ENCODE peak calls at places on chromosome 21, in nine cellular contexts. Q is left colon; H is activated CD8-positive, alpha-beta memory T cell treated with anti-CD3 and anti-CD28 coated beads for 48 hours; J is stimulated activated CD4-positive, alpha-beta T cell treated with anti-CD3 and anti-CD28 coated beads, Interleukin-1b, Interleukin-23, amount 100 ng/mL, for 24 hours; S is Kasumi-1; M is GM19239; I is tibial artery; Y is occipital lobe; R is GM23248. U is an unnamed sample.

GRCh38 chr21:15241997-15242767 is 177.4 kb upstream of the NRIP1 start:
- DNase-seq in I (no peak), J (no peak), M (no peak), R (no peak), Y (no peak), S (no peak), Q (no peak), H (no peak), U (no peak)

GRCh38 chr21:44727321-44727720 is 15.9 kb upstream of the TSPEAR start:
- DNase-seq in R (no peak), M (no peak), Y (no peak), I (no peak), S (no peak), Q (no peak), J (no peak), H (no peak), U (peak)

GRCh38 chr21:33394260-33394659 is 9.0 kb upstream of the IFNGR2 start:
- DNase-seq in Y (no peak), I (peak), H (no peak), S (peak), J (no peak), R (peak), Q (no peak), M (no peak), U (no peak)

GRCh38 chr21:17492415-17493168 is 20.3 kb upstream of the CXADR start:
- DNase-seq in R (peak), J (no peak), Q (no peak), M (no peak), I (no peak), Y (no peak), H (no peak), S (no peak), U (no peak)

GRCh38 chr21:37792046-37792445 is 124.2 kb downstream of the KCNJ6 start:
- DNase-seq in R (peak), H (no peak), I (no peak), J (no peak), Q (no peak), M (no peak), S (no peak), Y (no peak), U (no peak)

GRCh38 chr21:36377391-36377842 is 7.8 kb upstream of the CHAF1B start:
- DNase-seq in H (no peak), Y (no peak), R (no peak), I (no peak), Q (no peak), M (no peak), J (no peak), S (no peak), U (no peak)

GRCh38 chr21:31030367-31031106 is 7.7 kb downstream of the KRTAP19-8 start:
- DNase-seq in R (no peak), I (no peak), Q (no peak), S (no peak), J (no peak), M (no peak), H (no peak), Y (no peak), U (no peak)

GRCh38 chr21:43283136-43283924 is 114.5 kb downstream of the CRYAA start:
- DNase-seq in I (no peak), R (peak), H (no peak), J (no peak), M (no peak), S (no peak), Q (no peak), Y (no peak), U (no peak)

GRCh38 chr21:45598109-45598508 is 45.4 kb upstream of the PCBP3 start:
- DNase-seq in Y (no peak), M (no peak), H (no peak), Q (no peak), J (no peak), I (peak), S (no peak), R (no peak), U (peak)

GRCh38 chr21:45158491-45159423 is 84.4 kb downstream of the ADARB1 start:
- DNase-seq in J (no peak), H (no peak), I (no peak), S (no peak), R (no peak), Y (no peak), M (no peak), Q (no peak), U (no peak)

GRCh38 chr21:26506951-26507350 is 66.1 kb downstream of the CYYR1 start:
- DNase-seq in S (no peak), H (no peak), Y (no peak), I (no peak), J (no peak), Q (no peak), M (no peak), R (peak), U (no peak)

GRCh38 chr21:41458121-41458520 is 32.1 kb downstream of the MX1 start:
- DNase-seq in Q (no peak), H (no peak), J (no peak), S (no peak), I (no peak), M (no peak), Y (no peak), R (peak), U (no peak)

GRCh38 chr21:41876928-41877652 is 2.1 kb downstream of the PRDM15 start:
- DNase-seq in J (no peak), H (no peak), S (no peak), M (no peak), R (no peak), I (no peak), Q (no peak), Y (no peak), U (no peak)

GRCh38 chr21:45305831-45306230 is 18.1 kb upstream of the POFUT2 start:
- DNase-seq in M (no peak), R (no peak), Y (no peak), H (no peak), J (no peak), I (peak), Q (peak), S (no peak), U (no peak)

GRCh38 chr21:31198575-31198974 is 145.5 kb downstream of the TIAM1 start:
- DNase-seq in J (no peak), Q (no peak), S (peak), H (no peak), I (no peak), M (no peak), Y (no peak), R (peak), U (no peak)